ENCODE peak calls at places on chromosomes 4 and X, in four cellular contexts. Q, J, X and L are unnamed samples. For H3K4me1, the result is how much of the 10 kb centered on the place peaks cover.

GRCh38 chrX:79081895-79082512 is 62.5 kb upstream of the GPR174 start:
- DNase-seq in X (no peak), J (peak), Q (no peak), L (no peak)

GRCh38 chr4:187235456-187236170 is 512.0 kb upstream of the FAT1 start:
- DNase-seq in J (peak), Q (no peak), X (no peak), L (no peak)

GRCh38 chrX:97234471-97235097 is 350.9 kb downstream of the RPA4 start:
- DNase-seq in Q (no peak), J (no peak), X (no peak), L (no peak)

GRCh38 chrX:74234829-74235228 is 69.2 kb upstream of the ZCCHC13 start:
- DNase-seq in J (no peak), X (no peak), Q (no peak), L (no peak)

GRCh38 chr4:140675599-140676231 is 80.5 kb downstream of the TBC1D9 start:
- DNase-seq in X (no peak), J (peak), Q (no peak), L (no peak)

GRCh38 chr4:16116493-16116990 is 32.7 kb upstream of the PROM1 start:
- DNase-seq in X (no peak), J (no peak), Q (no peak), L (no peak)

GRCh38 chrX:138775501-138775900 is 64.0 kb upstream of the FGF13 start:
- DNase-seq in J (peak), X (no peak), Q (no peak), L (no peak)

GRCh38 chr4:163367651-163368050 is 24.0 kb downstream of the NPY5R start:
- DNase-seq in Q (no peak), J (no peak), X (no peak), L (no peak)

GRCh38 chrX:40418413-40419195 is 162.2 kb upstream of the ATP6AP2 start:
- DNase-seq in X (no peak), J (peak), Q (no peak), L (no peak)

GRCh38 chr4:112514449-112515277 is 1.3 kb downstream of the NEUROG2 start:
- DNase-seq in X (no peak), Q (no peak), J (no peak), L (no peak)
- TF ChIP-seq CTCF in X (no peak), Q (no peak), J (no peak), L (no peak)

GRCh38 chr4:88697588-88698329 is at the start of gene NAP1L5:
- DNase-seq in J (peak), Q (peak), X (peak), L (peak)

GRCh38 chr4:88697113-88697512 is 516 bp downstream of the NAP1L5 start:
- DNase-seq in X (no peak), Q (peak), J (peak), L (peak)

GRCh38 chr4:88693792-88694191 is 3.8 kb downstream of the NAP1L5 start:
- DNase-seq in X (no peak), Q (no peak), J (no peak), L (no peak)

GRCh38 chr4:88698539-88698938 is 910 bp upstream of the NAP1L5 start:
- DNase-seq in Q (no peak), J (no peak), X (no peak), L (no peak)

DNA sequence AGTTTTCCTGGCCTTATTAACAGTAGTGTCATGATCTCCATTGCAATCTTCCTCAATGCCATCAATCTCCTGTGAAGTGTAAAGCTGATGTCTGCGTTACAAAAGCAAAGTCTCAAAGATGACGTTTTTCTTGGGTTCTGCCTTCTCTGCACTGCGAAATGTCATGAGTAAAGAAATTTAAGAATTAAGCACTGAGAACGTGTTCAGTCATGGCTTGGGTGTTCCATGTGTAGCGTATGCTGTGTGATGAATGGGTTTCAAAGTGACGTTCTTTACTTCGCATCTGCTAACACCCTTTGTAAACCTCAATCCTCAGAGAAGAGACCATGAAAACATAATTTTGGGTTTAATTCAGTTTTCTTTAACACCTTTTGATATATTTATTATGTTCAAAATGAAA is 1.0 kb downstream of the NAP1L5 start:
- DNase-seq in X (no peak), Q (no peak), J (peak), L (no peak)
- H3K4me3 ChIP-seq in X (peak), Q (peak), J (peak), L (peak)

DNA sequence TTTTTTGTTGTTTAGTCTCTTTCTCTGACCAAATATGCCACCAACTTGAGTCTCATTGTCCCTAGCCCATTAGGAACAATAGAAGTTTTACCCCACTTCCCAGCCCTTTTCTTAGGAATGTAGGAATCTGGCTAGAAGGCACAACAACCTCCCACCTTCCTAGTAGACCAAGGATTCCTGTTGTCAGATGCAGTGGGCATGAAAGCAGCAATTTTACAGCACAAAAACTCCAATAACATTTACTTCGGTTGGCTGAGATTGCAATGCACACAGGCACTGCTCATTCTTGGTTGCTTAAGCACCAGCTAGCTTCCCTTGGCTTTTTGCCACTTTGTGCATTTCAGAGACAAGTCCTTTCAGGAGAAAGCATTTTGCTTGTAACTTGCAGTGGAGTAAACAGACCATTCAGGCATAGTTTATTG is 312.8 kb downstream of the TENM3 start:
- DNase-seq in J (peak), X (no peak), Q (no peak), L (no peak)
- H3K4me1 ChIP-seq in J (under half), X (under half), Q (under half), L (under half)

DNA sequence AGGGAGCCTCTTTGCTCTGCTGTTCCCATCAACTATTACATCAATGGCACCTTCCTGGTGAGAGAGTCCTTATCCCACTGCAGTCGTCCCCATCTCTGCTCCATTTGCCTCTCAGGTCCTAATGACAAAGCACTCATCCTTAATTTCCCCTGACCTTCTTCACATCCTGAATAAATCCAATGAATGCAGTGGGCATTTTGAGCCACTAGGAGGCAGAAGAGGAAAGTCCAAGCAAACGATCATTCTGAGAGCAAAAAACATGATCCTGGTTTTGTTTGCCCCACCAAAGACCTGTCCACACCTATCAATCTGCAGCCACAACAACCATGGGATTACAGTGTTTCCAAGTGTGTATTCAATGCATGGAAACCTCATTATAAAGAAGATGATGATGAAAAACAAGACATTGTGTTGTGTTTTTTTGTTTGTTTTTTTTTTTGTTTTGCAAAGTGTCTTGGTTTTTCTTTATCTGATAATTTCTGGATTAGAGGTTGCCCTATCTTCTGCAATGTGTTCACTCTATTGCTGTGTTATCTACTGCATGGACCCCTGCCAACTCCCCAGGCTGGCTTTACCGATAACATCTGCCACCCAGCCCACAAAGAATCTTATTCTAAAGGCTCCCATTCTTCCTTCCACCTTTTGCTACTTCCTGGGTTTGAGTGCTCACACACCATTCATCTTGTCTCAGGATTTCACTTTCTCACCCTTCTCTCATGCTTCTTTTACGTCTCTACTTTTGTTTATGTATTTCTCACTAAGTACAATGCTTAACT is 207.2 kb downstream of the NLGN4X start:
- DNase-seq in Q (no peak), J (peak), X (no peak), L (no peak)
- TF ChIP-seq CTCF in Q (no peak), J (peak), X (peak), L (no peak)